ENCODE peak calls at places on chromosome 4, in four cellular contexts. S is retina, B is left cardiac atrium, G is astrocyte of the cerebellum. M is an unnamed sample.

GRCh38 chr4:25330905-25331816 is 18.6 kb downstream of the ZCCHC4 start:
- DNase-seq in S (no peak), B (no peak), G (no peak), M (no peak)

GRCh38 chr4:183738081-183738673 is 79.1 kb downstream of the TRAPPC11 start:
- DNase-seq in S (no peak), B (no peak), G (no peak), M (no peak)

GRCh38 chr4:113596396-113596795 is 165.1 kb downstream of the CAMK2D start:
- DNase-seq in S (no peak), B (no peak), G (no peak), M (no peak)

GRCh38 chr4:151242305-151242704 is 34.7 kb upstream of the PRSS48 start:
- DNase-seq in S (no peak), B (no peak), G (no peak), M (no peak)

GRCh38 chr4:158809611-158810486 is 41.0 kb downstream of the FNIP2 start:
- DNase-seq in S (no peak), B (no peak), G (peak), M (no peak)

GRCh38 chr4:163071308-163071707 is 95.4 kb downstream of the NAF1 start:
- DNase-seq in S (no peak), B (no peak), G (no peak), M (no peak)

GRCh38 chr4:183106839-183107238 is 7.8 kb downstream of the WWC2 start:
- DNase-seq in S (no peak), B (no peak), G (no peak), M (no peak)

GRCh38 chr4:25900310-25900709 is 13.7 kb upstream of the SMIM20 start:
- DNase-seq in S (no peak), B (no peak), G (no peak), M (no peak)

GRCh38 chr4:173464486-173464885 is 65.5 kb downstream of the HAND2 start:
- DNase-seq in S (no peak), B (no peak), G (no peak), M (no peak)

GRCh38 chr4:168531305-168531704 is 34.5 kb downstream of the PALLD start:
- DNase-seq in S (no peak), B (no peak), G (no peak), M (no peak)

GRCh38 chr4:152382057-152382785 is 153.7 kb downstream of the FBXW7 start:
- DNase-seq in S (no peak), B (no peak), G (no peak), M (no peak)

GRCh38 chr4:151581575-151581974 is 172.6 kb downstream of the FHIP1A start:
- DNase-seq in S (peak), B (no peak), G (no peak), M (no peak)

GRCh38 chr4:109658871-109659410 is 44.3 kb downstream of the CASP6 start:
- DNase-seq in S (no peak), B (no peak), G (no peak), M (no peak)

GRCh38 chr4:122854860-122855259 is 28.2 kb downstream of the FGF2 start:
- DNase-seq in S (peak), B (peak), G (no peak), M (no peak)

GRCh38 chr4:15118281-15118680 is 116.0 kb downstream of the CPEB2 start:
- DNase-seq in S (no peak), B (no peak), G (peak), M (no peak)

GRCh38 chr4:43853565-43854345 is 594.9 kb downstream of the KCTD8 start:
- DNase-seq in S (no peak), B (no peak), G (no peak), M (no peak)

M was measured in SK-N-MC.